ENCODE peak calls at places on chromosomes 2 and 18, in ten cellular contexts. X is dorsolateral prefrontal cortex, P is heart right ventricle, T is AG10803, R is spleen, N is IMR-90, F is fibroblast of lung, Q is K562, J is ovary, V is ascending aorta. L is an unnamed sample.

GRCh38 chr18:48295586-48296311 is 113.4 kb downstream of the ZBTB7C start:
- DNase-seq in X (no peak), P (no peak), T (no peak), R (peak), N (no peak), F (peak), Q (no peak), J (no peak), V (no peak), L (no peak)

GRCh38 chr2:100031604-100032003 is 110.8 kb downstream of the AFF3 start:
- DNase-seq in X (no peak), P (no peak), T (no peak), R (no peak), N (no peak), F (no peak), Q (no peak), J (no peak), V (no peak), L (no peak)

GRCh38 chr18:13280066-13280795 is 61.7 kb downstream of the LDLRAD4 start:
- DNase-seq in X (no peak), P (no peak), T (no peak), R (no peak), N (no peak), F (peak), Q (no peak), J (no peak), V (no peak), L (no peak)

GRCh38 chr18:2380101-2380500 is 191.2 kb downstream of the METTL4 start:
- DNase-seq in X (no peak), P (no peak), T (no peak), R (no peak), N (no peak), F (no peak), Q (no peak), J (no peak), V (no peak), L (no peak)

GRCh38 chr2:12613137-12613912 is 103.4 kb upstream of the TRIB2 start:
- DNase-seq in X (no peak), P (no peak), T (no peak), R (no peak), N (no peak), F (no peak), Q (no peak), J (no peak), V (no peak), L (no peak)

GRCh38 chr2:27863146-27863545 is 27.0 kb downstream of the RBKS start:
- DNase-seq in X (no peak), P (no peak), T (no peak), R (no peak), N (no peak), F (no peak), Q (no peak), J (no peak), V (no peak), L (no peak)

GRCh38 chr2:195304310-195304709 is 352.7 kb upstream of the SLC39A10 start:
- DNase-seq in X (no peak), P (no peak), T (peak), R (no peak), N (peak), F (peak), Q (no peak), J (no peak), V (no peak), L (peak)

GRCh38 chr18:62693659-62694058 is 21.7 kb upstream of the PHLPP1 start:
- DNase-seq in X (no peak), P (no peak), T (no peak), R (no peak), N (no peak), F (no peak), Q (no peak), J (no peak), V (no peak), L (no peak)

GRCh38 chr2:134866498-134867099 is 28.2 kb downstream of the ACMSD start:
- DNase-seq in X (no peak), P (no peak), T (peak), R (no peak), N (peak), F (peak), Q (no peak), J (no peak), V (no peak), L (peak)

GRCh38 chr2:579351-579886 is 97.8 kb downstream of the TMEM18 start:
- DNase-seq in X (no peak), P (no peak), T (no peak), R (no peak), N (no peak), F (no peak), Q (no peak), J (no peak), V (no peak), L (no peak)

GRCh38 chr2:109333414-109334194 is 204.6 kb downstream of the SH3RF3 start:
- DNase-seq in X (no peak), P (no peak), T (no peak), R (no peak), N (peak), F (no peak), Q (no peak), J (no peak), V (no peak), L (peak)

GRCh38 chr2:42917374-42918017 is 125.1 kb upstream of the HAAO start:
- DNase-seq in X (no peak), P (peak), T (peak), R (no peak), N (peak), F (peak), Q (peak), J (no peak), V (no peak), L (peak)

GRCh38 chr18:67845035-67845434 is 328.5 kb upstream of the DSEL start:
- DNase-seq in X (no peak), P (no peak), T (no peak), R (no peak), N (no peak), F (no peak), Q (no peak), J (no peak), V (no peak), L (no peak)

GRCh38 chr2:1742680-1743395 is 1.5 kb downstream of the PXDN start:
- DNase-seq in X (peak), P (peak), T (peak), R (peak), N (peak), F (peak), Q (no peak), J (peak), V (peak), L (peak)
- H3K4me3 ChIP-seq in X (peak), P (peak), T (peak), R (peak), N (peak), F (peak), Q (no peak), J (peak), V (peak), L (peak)

GRCh38 chr2:156321243-156321904 is 11.1 kb downstream of the NR4A2 start:
- DNase-seq in X (no peak), P (peak), T (no peak), R (peak), N (no peak), F (no peak), Q (no peak), J (no peak), V (no peak), L (no peak)
- TF ChIP-seq CTCF in X (no peak), P (no peak), T (no peak), R (no peak), N (no peak), F (no peak), Q (no peak), J (no peak), V (no peak), L (no peak)

GRCh38 chr2:168801456-168801855 is 981 bp upstream of the NOSTRIN start:
- DNase-seq in X (no peak), P (no peak), T (no peak), R (no peak), N (no peak), F (no peak), Q (no peak), J (no peak), V (no peak), L (no peak)

GRCh38 chr2:168798888-168799410 is 3.5 kb upstream of the NOSTRIN start:
- DNase-seq in X (no peak), P (no peak), T (no peak), R (no peak), N (no peak), F (no peak), Q (peak), J (no peak), V (no peak), L (no peak)

GRCh38 chr2:168802825-168803726 is 639 bp downstream of the NOSTRIN start:
- DNase-seq in X (no peak), P (no peak), T (no peak), R (no peak), N (no peak), F (no peak), Q (peak), J (no peak), V (no peak), L (no peak)

GRCh38 chr2:168804214-168804613 is 1.8 kb downstream of the NOSTRIN start:
- DNase-seq in X (no peak), P (no peak), T (no peak), R (no peak), N (no peak), F (no peak), Q (peak), J (no peak), V (no peak), L (no peak)

GRCh38 chr2:168801961-168802824 is at the start of gene NOSTRIN:
- DNase-seq in X (no peak), P (no peak), T (peak), R (no peak), N (peak), F (peak), Q (peak), J (peak), V (no peak), L (peak)
- H3K4me3 ChIP-seq in X (peak), P (peak), T (peak), R (no peak), N (no peak), F (no peak), Q (peak), J (peak), V (no peak), L (no peak)

DNA sequence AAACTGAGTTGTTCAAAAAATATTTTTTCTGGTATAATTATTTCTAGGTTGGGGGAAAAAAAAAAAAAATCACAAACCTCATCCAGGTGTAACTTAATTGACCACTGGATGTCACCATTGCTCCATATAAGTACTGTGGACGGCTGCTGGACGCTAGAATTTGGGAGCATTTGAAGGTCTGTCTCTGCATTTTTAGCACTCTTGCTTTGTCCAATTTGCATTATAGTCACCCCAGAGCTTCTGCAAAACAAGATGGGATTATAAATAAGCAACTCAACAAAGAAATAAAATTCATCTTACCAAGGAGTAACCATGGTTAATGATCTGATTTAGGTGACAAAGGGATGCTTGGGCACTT is 83.7 kb downstream of the HRH4 start:
- DNase-seq in X (no peak), P (no peak), T (peak), R (no peak), N (peak), F (no peak), Q (peak), J (no peak), V (no peak), L (peak)
- TF ChIP-seq CTCF in X (peak), P (peak), T (peak), R (no peak), N (peak), F (peak), Q (peak), J (no peak), V (no peak), L (peak)

GRCh38 chr2:9207641-9208301 is 1.2 kb downstream of the ASAP2 start:
- DNase-seq in X (no peak), P (no peak), T (no peak), R (peak), N (no peak), F (no peak), Q (peak), J (peak), V (no peak), L (peak)

GRCh38 chr2:9205481-9205880 is 1.1 kb upstream of the ASAP2 start:
- DNase-seq in X (no peak), P (no peak), T (no peak), R (no peak), N (no peak), F (no peak), Q (no peak), J (no peak), V (no peak), L (no peak)

GRCh38 chr2:9206991-9207640 is 504 bp downstream of the ASAP2 start:
- DNase-seq in X (no peak), P (peak), T (peak), R (peak), N (no peak), F (peak), Q (no peak), J (peak), V (no peak), L (peak)

GRCh38 chr2:9204939-9205338 is 1.7 kb upstream of the ASAP2 start:
- DNase-seq in X (no peak), P (no peak), T (no peak), R (no peak), N (no peak), F (no peak), Q (no peak), J (no peak), V (no peak), L (no peak)

GRCh38 chr2:9205963-9206948 is at the start of gene ASAP2:
- DNase-seq in X (peak), P (peak), T (peak), R (peak), N (peak), F (peak), Q (peak), J (peak), V (no peak), L (peak)
- H3K4me3 ChIP-seq in X (peak), P (peak), T (peak), R (peak), N (peak), F (peak), Q (peak), J (peak), V (peak), L (peak)

GRCh38 chr18:55522011-55522410 is 66.0 kb downstream of the TCF4 start:
- DNase-seq in X (peak), P (no peak), T (no peak), R (no peak), N (no peak), F (no peak), Q (peak), J (no peak), V (no peak), L (no peak)
- TF ChIP-seq CTCF in X (peak), P (peak), T (peak), R (no peak), N (peak), F (peak), Q (peak), J (no peak), V (no peak), L (peak)

DNA sequence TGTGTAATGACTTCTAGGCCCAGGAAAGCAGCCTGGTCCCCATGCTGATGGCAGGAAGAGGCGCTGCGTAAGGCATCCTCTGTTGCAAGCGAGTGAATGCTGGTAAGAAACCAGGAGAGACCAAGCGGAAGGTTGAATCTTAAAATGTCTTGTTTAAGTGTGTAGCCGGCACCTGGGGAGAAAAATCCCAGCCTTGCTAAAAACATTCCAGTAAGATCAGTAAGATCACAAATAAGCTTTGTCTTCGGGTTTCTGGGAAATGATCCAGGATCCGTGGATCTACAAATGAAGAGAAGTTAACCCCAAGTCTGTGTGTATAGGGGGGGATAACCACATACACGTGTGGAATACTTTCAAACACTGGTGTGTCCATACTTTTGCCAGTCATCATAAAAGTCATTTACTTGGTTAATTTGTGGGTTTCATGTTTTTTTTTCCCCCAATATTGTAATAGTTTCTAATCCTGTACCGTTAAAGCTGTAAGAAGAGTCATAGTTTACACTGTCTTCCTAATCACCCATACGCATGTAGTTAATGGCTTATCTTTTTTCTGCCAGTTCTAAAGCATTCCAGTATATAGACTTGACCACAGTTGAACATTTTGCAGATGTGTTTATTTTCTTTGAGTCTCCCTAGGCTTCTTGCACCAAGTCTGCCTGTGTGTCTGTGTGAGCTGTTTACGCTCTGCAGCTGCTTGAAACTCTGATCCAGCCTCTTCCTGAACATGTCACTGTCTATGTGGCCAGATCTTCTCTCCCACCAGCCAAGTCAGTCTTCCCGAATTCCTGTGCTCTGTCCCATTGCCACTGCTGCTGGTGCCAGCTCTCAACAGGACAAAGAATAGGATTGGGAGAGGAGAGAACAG is 135.9 kb upstream of the ARL4C start:
- DNase-seq in X (no peak), P (no peak), T (peak), R (no peak), N (peak), F (peak), Q (no peak), J (no peak), V (no peak), L (peak)
- H3K4me3 ChIP-seq in X (no peak), P (no peak), T (no peak), R (no peak), N (no peak), F (no peak), Q (no peak), J (no peak), V (no peak), L (no peak)

DNA sequence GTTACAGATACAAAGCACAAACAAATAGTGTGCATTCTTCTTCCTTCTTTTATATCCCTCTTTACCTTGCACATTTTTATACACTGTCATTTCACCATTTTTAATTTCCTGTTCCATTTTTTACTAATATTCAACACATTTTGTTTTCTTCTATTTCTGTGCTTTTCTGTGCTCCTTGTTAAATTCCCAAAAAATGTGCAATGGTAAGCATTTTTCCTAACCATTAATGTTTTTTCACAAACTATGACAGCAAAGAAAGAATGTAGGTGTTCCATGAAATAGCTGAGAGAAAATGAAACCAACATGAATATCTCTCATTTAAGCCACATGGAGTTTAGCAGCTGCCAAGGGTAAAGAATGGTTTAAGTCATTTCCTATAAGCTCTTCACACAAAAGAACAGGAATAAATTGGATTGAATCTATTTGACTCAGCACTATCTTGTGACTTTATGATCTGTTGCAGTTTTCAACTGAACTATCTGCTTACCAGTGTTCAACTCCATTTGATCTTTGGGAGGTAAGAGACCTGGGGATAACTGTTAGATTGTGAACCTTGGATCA is 145.7 kb upstream of the CDH19 start:
- DNase-seq in X (no peak), P (no peak), T (no peak), R (no peak), N (no peak), F (peak), Q (no peak), J (no peak), V (no peak), L (no peak)
- TF ChIP-seq CTCF in X (no peak), P (no peak), T (no peak), R (no peak), N (no peak), F (no peak), Q (no peak), J (no peak), V (no peak), L (no peak)

L was measured in astrocyte of the spinal cord.